ENCODE peak calls at places on chromosomes 4 and X, in five cellular contexts. K is neuronal stem cell, L is mesenchymal stem cell, N is H1, Z is trophoblast cell. T is an unnamed sample.

GRCh38 chr4:101790521-101791188 is at the start of gene BANK1:
- DNase-seq in K (peak), L (peak), N (peak), Z (peak), T (peak)

GRCh38 chr4:1686440-1687036 is 2.4 kb upstream of the FAM53A start:
- DNase-seq in K (no peak), L (no peak), N (no peak), Z (no peak), T (no peak)

GRCh38 chr4:158823461-158823873 is 54.6 kb downstream of the FNIP2 start:
- DNase-seq in K (no peak), L (peak), N (no peak), Z (peak), T (no peak)

GRCh38 chr4:81085291-81085690 is 54.8 kb downstream of the BMP3 start:
- DNase-seq in K (no peak), L (no peak), N (no peak), Z (no peak), T (no peak)

GRCh38 chr4:18508801-18509200 is 487.2 kb upstream of the LCORL start:
- DNase-seq in K (no peak), L (no peak), N (no peak), Z (no peak), T (no peak)

GRCh38 chr4:8267077-8267476 is 2.5 kb upstream of the HTRA3 start:
- DNase-seq in K (peak), L (peak), N (peak), Z (peak), T (peak)

GRCh38 chr4:84151574-84151973 is 347.5 kb downstream of the NKX6-1 start:
- DNase-seq in K (no peak), L (no peak), N (no peak), Z (peak), T (no peak)

GRCh38 chrX:14362731-14363130 is 166.6 kb upstream of the GLRA2 start:
- DNase-seq in K (no peak), L (no peak), N (no peak), Z (no peak), T (no peak)

GRCh38 chrX:102746134-102746584 is 25.6 kb downstream of the GPRASP3 start:
- DNase-seq in K (no peak), L (peak), N (peak), Z (no peak), T (peak)

GRCh38 chr4:121597346-121597934 is 99.3 kb downstream of the ANXA5 start:
- DNase-seq in K (no peak), L (no peak), N (no peak), Z (no peak), T (no peak)

GRCh38 chr4:54659213-54660144 is 1.7 kb downstream of the KIT start:
- DNase-seq in K (peak), L (peak), N (peak), Z (no peak), T (no peak)

GRCh38 chrX:80513620-80514019 is 93.4 kb downstream of the TENT5D start:
- DNase-seq in K (no peak), L (no peak), N (no peak), Z (no peak), T (no peak)

GRCh38 chrX:25048176-25048575 is 32.4 kb upstream of the ARX start:
- DNase-seq in K (no peak), L (no peak), N (no peak), Z (no peak), T (no peak)

GRCh38 chr4:57037982-57038604 is 59.4 kb downstream of the POLR2B start:
- DNase-seq in K (peak), L (peak), N (peak), Z (peak), T (peak)

GRCh38 chrX:153477901-153478300 is 7.5 kb upstream of the HAUS7 start:
- DNase-seq in K (no peak), L (no peak), N (no peak), Z (no peak), T (no peak)

GRCh38 chr4:10590896-10591295 is 93.7 kb downstream of the CLNK start:
- DNase-seq in K (no peak), L (no peak), N (no peak), Z (peak), T (no peak)

GRCh38 chr4:120520761-120521160 is 401.8 kb downstream of the PRDM5 start:
- DNase-seq in K (no peak), L (no peak), N (no peak), Z (no peak), T (no peak)

GRCh38 chr4:147198411-147199051 is 252.9 kb upstream of the TTC29 start:
- DNase-seq in K (peak), L (no peak), N (no peak), Z (no peak), T (no peak)

GRCh38 chr4:48490680-48491513 is 845 bp downstream of the ZAR1 start:
- DNase-seq in K (no peak), L (no peak), N (peak), Z (no peak), T (peak)

GRCh38 chr4:48491514-48492176 is 1.6 kb downstream of the ZAR1 start:
- DNase-seq in K (no peak), L (no peak), N (no peak), Z (no peak), T (peak)

GRCh38 chr4:48489683-48490011 is 405 bp upstream of the ZAR1 start:
- DNase-seq in K (no peak), L (no peak), N (peak), Z (no peak), T (peak)

GRCh38 chr4:48493485-48494100 is 3.5 kb downstream of the ZAR1 start:
- DNase-seq in K (no peak), L (no peak), N (no peak), Z (no peak), T (no peak)

DNA sequence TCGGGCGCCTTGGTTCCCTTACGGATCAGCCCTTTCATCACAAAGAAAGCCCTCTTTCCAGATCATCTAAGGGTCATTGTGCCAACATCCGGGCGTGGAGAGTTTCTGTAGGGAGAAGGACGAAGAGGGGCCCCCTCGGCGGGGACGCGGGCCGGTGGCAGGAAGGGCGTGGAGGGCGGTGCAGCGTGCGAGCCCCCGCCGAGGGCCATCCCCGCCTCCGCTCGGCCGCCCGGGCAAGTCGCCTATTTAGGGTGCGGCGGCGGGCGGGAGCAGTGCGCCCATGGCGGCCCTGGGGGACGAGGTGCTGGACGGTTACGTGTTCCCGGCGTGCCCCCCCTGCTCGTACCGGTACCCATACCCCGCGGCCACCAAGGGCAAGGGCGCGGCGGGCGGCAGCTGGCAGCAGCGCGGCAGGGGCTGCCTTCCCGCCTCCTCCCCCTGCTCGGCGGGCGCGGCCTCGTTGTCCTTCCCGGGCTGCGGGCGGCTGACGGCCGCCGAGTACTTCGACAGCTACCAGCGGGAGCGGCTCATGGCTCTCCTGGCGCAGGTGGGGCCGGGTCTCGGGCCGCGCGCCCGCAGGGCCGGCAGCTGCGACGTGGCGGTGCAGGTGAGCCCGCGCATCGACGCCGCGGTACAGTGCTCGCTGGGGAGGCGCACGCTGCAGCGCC is at the start of gene ZAR1:
- DNase-seq in K (no peak), L (no peak), N (no peak), Z (peak), T (peak)
- H3K4me2 ChIP-seq in K (peak), L (peak), N (peak), Z (peak), T (peak)

GRCh38 chrX:45515262-45516215 is 314.9 kb upstream of the DIPK2B start:
- DNase-seq in K (no peak), L (peak), N (no peak), Z (peak), T (no peak)
- H4K8ac ChIP-seq in K (no peak), L (no peak), N (no peak), Z (no peak), T (no peak)

DNA sequence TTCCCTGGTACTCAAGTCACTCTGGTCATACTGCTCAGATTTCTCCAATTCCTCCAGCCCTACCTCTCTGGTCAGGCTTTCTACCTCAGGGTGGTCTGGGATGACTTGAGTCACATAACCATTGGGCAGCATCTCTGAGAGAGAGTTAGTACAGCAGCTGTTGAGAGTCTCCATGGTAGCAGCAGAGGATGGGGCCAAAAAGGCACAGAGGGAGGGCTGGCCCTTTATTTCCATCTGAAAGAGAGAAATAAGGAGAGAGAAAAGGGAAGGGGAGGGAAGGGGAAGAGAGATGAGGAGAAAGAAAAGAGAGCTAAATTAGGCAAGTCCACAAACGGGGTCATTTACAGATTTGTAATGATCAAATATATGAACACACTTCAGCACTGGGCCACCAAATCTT is 149.1 kb upstream of the ARHGEF9 start:
- DNase-seq in K (no peak), L (no peak), N (no peak), Z (no peak), T (peak)
- H2BK12ac ChIP-seq in K (no peak), L (no peak), N (no peak), Z (no peak), T (no peak)

GRCh38 chr4:91212140-91212681 is 1085.0 kb downstream of the CCSER1 start:
- DNase-seq in K (no peak), L (no peak), N (no peak), Z (no peak), T (no peak)

GRCh38 chr4:91207535-91207934 is 1080.3 kb downstream of the CCSER1 start:
- DNase-seq in K (no peak), L (no peak), N (no peak), Z (no peak), T (no peak)
- H3K4me2 ChIP-seq in K (no peak), L (no peak), N (no peak), Z (no peak), T (no peak)

DNA sequence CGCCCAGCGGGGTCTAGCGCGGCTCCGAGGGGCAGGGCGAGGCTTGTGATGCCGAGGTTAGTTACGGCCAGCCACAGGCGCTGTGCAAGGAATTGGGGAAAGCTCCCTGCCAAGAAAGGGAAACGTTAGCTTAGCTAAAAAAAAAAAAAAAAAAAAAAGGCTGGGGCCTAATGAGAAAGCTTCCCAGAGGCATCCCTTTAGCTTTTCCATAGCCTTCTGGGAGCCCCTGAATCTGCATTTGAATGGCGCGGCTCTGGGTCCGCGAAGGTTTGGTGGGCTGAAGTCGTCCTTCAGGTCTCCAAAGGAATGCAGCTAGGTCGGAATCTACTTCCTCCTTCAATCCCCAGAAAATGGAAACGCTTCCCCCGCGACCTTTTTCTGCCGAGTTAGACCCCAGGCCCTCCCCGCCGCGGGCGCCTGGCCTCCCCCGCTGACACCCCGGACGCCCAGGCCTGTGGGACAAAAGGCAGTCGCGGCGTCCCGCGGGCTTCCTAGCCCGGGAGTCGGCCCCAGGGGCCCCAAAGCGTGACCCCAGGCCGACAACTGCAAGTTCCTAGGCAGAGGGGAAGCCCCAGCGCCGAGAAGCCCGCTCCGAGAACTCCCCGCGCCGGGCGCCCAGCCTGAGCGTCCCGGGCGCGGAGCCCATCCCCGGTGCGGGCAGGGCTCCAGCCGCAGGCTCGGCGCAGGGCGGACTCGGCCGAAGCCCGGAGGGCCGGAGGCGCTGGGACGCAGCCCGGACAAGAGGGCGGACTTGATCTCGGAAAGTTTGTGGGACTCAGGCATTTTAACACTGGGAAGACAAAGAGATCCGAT is 598 bp upstream of the FAT1 start:
- DNase-seq in K (peak), L (peak), N (peak), Z (peak), T (peak)
- H4K8ac ChIP-seq in K (no peak), L (peak), N (peak), Z (peak), T (no peak)

GRCh38 chrX:2584659-2585470 is 84.1 kb upstream of the DHRSX start:
- DNase-seq in K (no peak), L (no peak), N (peak), Z (no peak), T (no peak)
- H2BK12ac ChIP-seq in K (no peak), L (no peak), N (peak), Z (no peak), T (no peak)

GRCh38 chr4:125727931-125728330 is 413.2 kb downstream of the FAT4 start:
- DNase-seq in K (no peak), L (peak), N (no peak), Z (no peak), T (no peak)
- H3K4me2 ChIP-seq in K (no peak), L (no peak), N (no peak), Z (no peak), T (no peak)

GRCh38 chr4:108774809-108775530 is 12.1 kb upstream of the ETNPPL start:
- DNase-seq in K (no peak), L (no peak), N (no peak), Z (no peak), T (no peak)
- H4K8ac ChIP-seq in K (no peak), L (no peak), N (no peak), Z (no peak), T (no peak)

DNA sequence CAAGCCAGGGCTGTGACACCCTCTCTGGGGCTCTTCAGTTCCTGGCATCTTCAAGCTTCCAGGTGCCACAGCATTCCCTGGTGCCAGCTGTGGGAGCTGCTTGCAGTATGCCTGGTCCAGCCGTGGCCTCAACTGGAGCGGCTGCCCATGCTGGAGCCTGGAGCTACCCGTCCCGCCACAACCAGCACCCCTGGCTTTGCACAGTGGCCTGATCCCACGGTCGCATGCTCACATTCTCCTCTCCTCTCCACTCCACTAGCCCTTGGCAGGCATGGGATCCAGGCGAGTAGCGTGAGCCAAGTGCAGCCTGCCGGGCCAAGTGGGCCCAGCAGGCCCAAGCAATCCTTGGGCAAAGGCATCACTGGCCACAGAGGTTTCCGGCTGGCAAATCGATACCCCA is 81.7 kb downstream of the PPP4R3C start:
- DNase-seq in K (no peak), L (no peak), N (no peak), Z (no peak), T (no peak)
- H2BK12ac ChIP-seq in K (no peak), L (no peak), N (no peak), Z (no peak), T (no peak)

T was measured in H9.